ENCODE peak calls at places on chromosomes 16 and 17, in ten cellular contexts. G is amniotic epithelial cell, C is pons, F is Daoy, O is endothelial cell, Z is NCI-H2081, K is HFFc6, V is GM12865, H is NT2/D1, L is fibroblast of lung. I is an unnamed sample.

GRCh38 chr16:87538594-87538993 is 45.8 kb upstream of the ZCCHC14 start:
- DNase-seq in G (no peak), C (no peak), F (peak; percentile 57), O (no peak), Z (no peak), K (no peak), V (no peak), H (no peak), L (no peak), I (no peak)

GRCh38 chr17:7438050-7438614 is 1.2 kb upstream of the FGF11 start:
- DNase-seq in G (no peak), C (no peak), F (peak; percentile 72), O (peak; percentile 68), Z (no peak), K (no peak), V (peak; percentile 39), H (no peak), L (no peak), I (peak; percentile 89)

GRCh38 chr16:23362460-23363317 is 60.6 kb downstream of the SCNN1B start:
- DNase-seq in G (no peak), C (no peak), F (no peak), O (no peak), Z (peak; percentile 82), K (no peak), V (no peak), H (no peak), L (no peak), I (no peak)

GRCh38 chr17:38465420-38466345 is 37.4 kb downstream of the ARHGAP23 start:
- DNase-seq in G (no peak), C (no peak), F (peak; percentile 65), O (no peak), Z (no peak), K (peak; percentile 81), V (no peak), H (no peak), L (no peak), I (peak; percentile 83)

GRCh38 chr17:64519601-64520000 is 12.8 kb downstream of the CEP95 start:
- DNase-seq in G (no peak), C (no peak), F (no peak), O (no peak), Z (no peak), K (no peak), V (no peak), H (no peak), L (no peak), I (no peak)

GRCh38 chr17:17681744-17682292 is 560 bp downstream of the RAI1 start:
- DNase-seq in G (no peak), C (no peak), F (peak; percentile 66), O (peak; percentile 44), Z (no peak), K (no peak), V (peak; percentile 61), H (no peak), L (no peak), I (peak; percentile 69)

GRCh38 chr16:88390265-88390664 is 7.5 kb downstream of the ZNF469 start:
- DNase-seq in G (no peak), C (no peak), F (no peak), O (no peak), Z (no peak), K (no peak), V (no peak), H (no peak), L (no peak), I (no peak)

GRCh38 chr17:76927577-76927976 is 59.4 kb downstream of the MGAT5B start:
- DNase-seq in G (no peak), C (no peak), F (no peak), O (no peak), Z (no peak), K (no peak), V (no peak), H (no peak), L (no peak), I (no peak)

GRCh38 chr16:70679653-70680494 is 6.0 kb downstream of the MTSS2 start:
- DNase-seq in G (no peak), C (no peak), F (no peak), O (peak; percentile 64), Z (no peak), K (no peak), V (no peak), H (no peak), L (no peak), I (peak; percentile 57)

GRCh38 chr17:2799653-2800052 is 3.4 kb downstream of the RAP1GAP2 start:
- DNase-seq in G (no peak), C (no peak), F (no peak), O (no peak), Z (no peak), K (no peak), V (no peak), H (no peak), L (no peak), I (no peak)

GRCh38 chr17:35731239-35731931 is at the start of gene RASL10B:
- DNase-seq in G (peak; percentile 41), C (no peak), F (peak; percentile 68), O (peak; percentile 59), Z (peak; percentile 62), K (no peak), V (no peak), H (no peak), L (peak; percentile 39), I (peak; percentile 73)

GRCh38 chr17:15516150-15516549 is 47.1 kb downstream of the TVP23C start:
- DNase-seq in G (peak; percentile 72), C (no peak), F (peak; percentile 39), O (no peak), Z (no peak), K (peak; percentile 61), V (no peak), H (no peak), L (peak; percentile 42), I (no peak)

GRCh38 chr17:19341641-19342610 is 20.6 kb downstream of the B9D1 start:
- DNase-seq in G (peak; percentile 43), C (no peak), F (no peak), O (no peak), Z (no peak), K (no peak), V (no peak), H (no peak), L (peak; percentile 39), I (no peak)

GRCh38 chr17:48012151-48012520 is 25.5 kb downstream of the COPZ2 start:
- DNase-seq in G (no peak), C (no peak), F (peak; percentile 47), O (peak; percentile 48), Z (peak; percentile 89), K (no peak), V (peak; percentile 78), H (no peak), L (no peak), I (peak; percentile 64)

GRCh38 chr17:50147841-50148225 is 2.6 kb downstream of the PPP1R9B start:
- DNase-seq in G (no peak), C (no peak), F (no peak), O (no peak), Z (no peak), K (no peak), V (peak; percentile 59), H (no peak), L (peak; percentile 31), I (no peak)

GRCh38 chr17:74148901-74149596 is 54.4 kb upstream of the RPL38 start:
- DNase-seq in G (no peak), C (no peak), F (no peak), O (no peak), Z (no peak), K (no peak), V (no peak), H (no peak), L (no peak), I (no peak)

GRCh38 chr16:3188925-3189825 is 1.2 kb downstream of the OR1F1 start:
- DNase-seq in G (peak; percentile 39), C (no peak), F (peak; percentile 77), O (peak; percentile 45), Z (peak; percentile 18), K (peak; percentile 72), V (peak; percentile 87), H (no peak), L (peak; percentile 60), I (no peak)

GRCh38 chr16:70685938-70686375 is at the start of gene MTSS2:
- DNase-seq in G (peak; percentile 77), C (peak; percentile 58), F (peak; percentile 85), O (peak; percentile 78), Z (peak; percentile 78), K (peak; percentile 73), V (no peak), H (peak; percentile 62), L (peak; percentile 91), I (peak; percentile 90)

GRCh38 chr16:31480851-31481250 is 2.1 kb upstream of the SLC5A2 start:
- DNase-seq in G (no peak), C (no peak), F (no peak), O (no peak), Z (no peak), K (no peak), V (no peak), H (no peak), L (no peak), I (peak; percentile 68)

GRCh38 chr17:38958326-38958725 is 8.9 kb downstream of the FBXO47 start:
- DNase-seq in G (no peak), C (no peak), F (no peak), O (no peak), Z (no peak), K (peak; percentile 11), V (no peak), H (no peak), L (peak; percentile 37), I (no peak)

GRCh38 chr16:89273741-89274472 is 56.4 kb downstream of the ZNF778 start:
- DNase-seq in G (no peak), C (no peak), F (no peak), O (no peak), Z (no peak), K (no peak), V (no peak), H (no peak), L (no peak), I (peak; percentile 30)

GRCh38 chr16:78444-79145 is 570 bp downstream of the MPG start:
- DNase-seq in G (peak; percentile 51), C (no peak), F (peak; percentile 32), O (peak; percentile 38), Z (no peak), K (peak; percentile 38), V (peak; percentile 43), H (no peak), L (peak; percentile 59), I (peak; percentile 64)

GRCh38 chr17:38674013-38674748 is 576 bp downstream of the EPOP start:
- DNase-seq in G (no peak), C (no peak), F (peak; percentile 33), O (no peak), Z (no peak), K (no peak), V (peak; percentile 44), H (no peak), L (no peak), I (peak; percentile 44)

GRCh38 chr17:58330997-58331814 is 2.6 kb upstream of the TSPOAP1 start:
- DNase-seq in G (peak; percentile 32), C (peak; percentile 38), F (peak; percentile 52), O (no peak), Z (no peak), K (no peak), V (peak; percentile 88), H (no peak), L (no peak), I (no peak)

GRCh38 chr17:30347488-30347887 is 13.6 kb upstream of the TMIGD1 start:
- DNase-seq in G (no peak), C (no peak), F (no peak), O (no peak), Z (no peak), K (no peak), V (no peak), H (no peak), L (no peak), I (no peak)

GRCh38 chr17:57783338-57783742 is 38.2 kb upstream of the CCDC182 start:
- DNase-seq in G (peak; percentile 16), C (peak; percentile 42), F (peak; percentile 71), O (peak; percentile 98), Z (peak; percentile 68), K (peak; percentile 12), V (peak; percentile 60), H (peak; percentile 76), L (peak; percentile 22), I (peak; percentile 86)

GRCh38 chr17:32609085-32609484 is 122.3 kb downstream of the CDK5R1 start:
- DNase-seq in G (peak; percentile 18), C (peak; percentile 9), F (peak; percentile 61), O (no peak), Z (peak; percentile 44), K (peak; percentile 4), V (peak; percentile 74), H (no peak), L (peak; percentile 6), I (peak; percentile 77)

GRCh38 chr17:82647593-82648164 is 565 bp downstream of the WDR45B start:
- DNase-seq in G (no peak), C (no peak), F (peak; percentile 41), O (peak; percentile 51), Z (no peak), K (no peak), V (peak; percentile 36), H (no peak), L (no peak), I (no peak)